ENCODE peak calls at places on chromosomes 4 and X, in six cellular contexts. I is A549, Y is suprapubic skin, M is substantia nigra, Q is colonic mucosa, S is K562. O is an unnamed sample.

GRCh38 chrX:46665232-46666162 is 91.9 kb downstream of the CHST7 start:
- DNase-seq in S (no peak), Y (no peak), Q (no peak), I (no peak), M (no peak), O (no peak)

GRCh38 chr4:2426711-2427275 is 8.0 kb downstream of the CFAP99 start:
- DNase-seq in M (no peak), S (no peak), Y (no peak), I (no peak), Q (no peak), O (no peak)

GRCh38 chrX:108323751-108324150 is 114.5 kb downstream of the COL4A6 start:
- DNase-seq in S (no peak), Q (no peak), M (no peak), I (no peak), Y (no peak), O (no peak)

GRCh38 chr4:151139814-151140213 is 40.4 kb downstream of the RPS3A start:
- DNase-seq in M (no peak), I (no peak), Y (no peak), Q (no peak), S (no peak), O (no peak)

GRCh38 chr4:123419885-123420743 is 23.5 kb downstream of the SPRY1 start:
- DNase-seq in S (no peak), Y (no peak), I (no peak), M (no peak), Q (no peak), O (no peak)

GRCh38 chr4:168863719-168864632 is 146.1 kb downstream of the CBR4 start:
- DNase-seq in Y (no peak), I (no peak), M (no peak), Q (no peak), S (no peak), O (no peak)

GRCh38 chr4:151801547-151802516 is 41.0 kb upstream of the GATB start:
- DNase-seq in Q (peak), Y (no peak), S (peak), I (peak), M (peak), O (peak)

GRCh38 chr4:118289794-118290193 is 63.0 kb downstream of the PRSS12 start:
- DNase-seq in S (no peak), Q (no peak), I (no peak), M (no peak), Y (no peak), O (no peak)

GRCh38 chr4:27088491-27088890 is 227.8 kb downstream of the STIM2 start:
- DNase-seq in S (no peak), Y (no peak), I (no peak), M (no peak), Q (no peak), O (no peak)

GRCh38 chr4:184746532-184746870 is 12.6 kb upstream of the CENPU start:
- DNase-seq in S (no peak), I (no peak), M (no peak), Q (peak), Y (no peak), O (no peak)

GRCh38 chrX:38379088-38379487 is 26.7 kb downstream of the OTC start:
- DNase-seq in I (no peak), Y (no peak), Q (no peak), S (no peak), M (no peak), O (no peak)

GRCh38 chrX:121456315-121456714 is 408.9 kb downstream of the GLUD2 start:
- DNase-seq in Q (no peak), Y (no peak), S (no peak), I (no peak), M (no peak), O (no peak)

GRCh38 chrX:8520791-8521190 is 56.2 kb downstream of the VCX3B start:
- DNase-seq in I (no peak), M (no peak), S (no peak), Y (no peak), Q (no peak), O (no peak)

GRCh38 chr4:16788893-16789292 is 109.6 kb downstream of the LDB2 start:
- DNase-seq in I (no peak), M (no peak), Q (no peak), Y (no peak), S (no peak), O (no peak)

GRCh38 chr4:4462970-4463369 is 76.1 kb downstream of the NSG1 start:
- DNase-seq in S (no peak), Q (no peak), M (no peak), Y (no peak), I (no peak), O (no peak)

GRCh38 chr4:24067367-24067766 is 177.5 kb upstream of the PPARGC1A start:
- DNase-seq in M (no peak), I (no peak), Q (no peak), S (no peak), Y (no peak), O (no peak)

GRCh38 chrX:103664363-103664762 is 22.1 kb downstream of the MORF4L2 start:
- DNase-seq in Y (no peak), S (no peak), I (no peak), Q (no peak), M (no peak), O (no peak)

GRCh38 chr4:143382539-143382938 is 45.9 kb downstream of the GAB1 start:
- DNase-seq in M (no peak), Q (no peak), I (no peak), Y (no peak), S (no peak), O (no peak)
- H3K27ac ChIP-seq in M (peak), Q (peak), I (no peak), Y (peak), S (peak), O (no peak)

GRCh38 chr4:106414366-106414765 is 45.8 kb upstream of the GIMD1 start:
- DNase-seq in I (no peak), M (no peak), S (no peak), Q (no peak), Y (no peak), O (no peak)
- H3K27ac ChIP-seq in I (no peak), M (no peak), S (no peak), Q (no peak), Y (no peak), O (no peak)

GRCh38 chrX:134502686-134503085 is 42.7 kb downstream of the HPRT1 start:
- DNase-seq in I (no peak), Q (no peak), S (no peak), M (no peak), Y (no peak), O (no peak)
- H3K27ac ChIP-seq in I (no peak), Q (no peak), S (no peak), M (no peak), Y (no peak), O (no peak)

GRCh38 chr4:76726141-76726540 is 171.8 kb downstream of the SOWAHB start:
- DNase-seq in M (no peak), S (no peak), Q (no peak), I (no peak), Y (no peak), O (no peak)

GRCh38 chr4:76726631-76727030 is 171.3 kb downstream of the SOWAHB start:
- DNase-seq in I (no peak), Y (no peak), S (no peak), M (no peak), Q (no peak), O (no peak)

GRCh38 chr4:76723916-76724315 is 174.0 kb downstream of the SOWAHB start:
- DNase-seq in S (no peak), Y (no peak), Q (no peak), I (peak), M (no peak), O (no peak)

GRCh38 chr4:76723373-76723772 is 174.6 kb downstream of the SOWAHB start:
- DNase-seq in Q (no peak), Y (no peak), S (no peak), M (no peak), I (peak), O (no peak)

GRCh38 chr4:76725039-76725438 is 172.9 kb downstream of the SOWAHB start:
- DNase-seq in Q (no peak), S (no peak), Y (no peak), M (no peak), I (no peak), O (no peak)
- H3K27ac ChIP-seq in Q (no peak), S (no peak), Y (peak), M (no peak), I (no peak), O (no peak)

GRCh38 chrX:134846042-134846441 is 144.7 kb upstream of the SMIM10 start:
- DNase-seq in Q (no peak), S (no peak), I (no peak), Y (no peak), M (no peak), O (no peak)

GRCh38 chrX:134849390-134849789 is 141.4 kb upstream of the SMIM10 start:
- DNase-seq in Y (no peak), M (no peak), I (no peak), Q (no peak), S (no peak), O (no peak)

GRCh38 chrX:134847133-134847532 is 143.7 kb upstream of the SMIM10 start:
- DNase-seq in S (no peak), Y (no peak), Q (no peak), I (no peak), M (no peak), O (no peak)
- H3K27ac ChIP-seq in S (no peak), Y (no peak), Q (no peak), I (no peak), M (no peak), O (no peak)

GRCh38 chrX:95383778-95384177 is 1300.9 kb upstream of the DIAPH2 start:
- DNase-seq in Q (no peak), S (no peak), I (no peak), M (no peak), Y (no peak), O (no peak)

DNA sequence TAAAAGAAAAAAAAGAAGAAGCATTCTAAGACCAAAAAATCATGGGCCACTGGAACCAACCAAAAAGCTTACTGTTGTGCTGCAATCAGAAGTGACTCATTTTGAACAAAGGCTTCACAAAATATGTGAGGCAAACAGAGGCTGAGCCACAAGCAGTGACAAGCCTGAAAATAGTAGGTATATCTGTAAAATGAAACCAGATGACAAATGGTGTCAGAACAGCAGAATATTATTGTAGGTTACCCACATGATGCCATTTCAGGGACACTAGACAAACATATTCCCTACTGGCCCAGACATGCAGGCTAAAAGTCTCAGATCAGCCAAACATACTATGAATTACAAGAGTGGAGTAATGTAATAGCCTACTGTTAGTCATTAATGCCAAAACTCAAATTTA is 1301.8 kb upstream of the DIAPH2 start:
- DNase-seq in Y (no peak), M (no peak), S (no peak), I (no peak), Q (no peak), O (no peak)
- H3K27ac ChIP-seq in Y (no peak), M (no peak), S (no peak), I (no peak), Q (no peak), O (no peak)

DNA sequence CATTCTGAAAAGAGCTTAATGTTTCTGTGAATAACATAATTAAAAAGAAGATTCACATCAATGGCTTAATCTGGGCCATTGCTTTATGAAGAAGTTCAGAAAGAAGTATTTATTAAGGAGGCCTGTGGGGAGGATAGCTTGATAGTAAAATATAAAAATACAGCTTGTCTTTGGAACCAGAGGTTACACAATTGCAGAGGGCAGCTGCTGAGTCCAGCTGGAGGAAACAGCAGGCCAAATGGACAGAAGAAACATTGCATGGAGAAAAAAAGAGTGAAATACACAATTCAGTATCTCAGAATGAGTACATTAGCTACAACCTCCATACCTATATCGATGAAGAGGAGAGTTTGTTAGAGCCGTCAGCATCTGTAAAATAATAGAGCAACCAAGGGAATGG is 148.0 kb upstream of the NPY2R start:
- DNase-seq in M (no peak), Y (no peak), I (no peak), S (no peak), Q (no peak), O (no peak)
- H3K27ac ChIP-seq in M (no peak), Y (no peak), I (no peak), S (no peak), Q (no peak), O (no peak)

O was measured in iPS DF 6.9.